ENCODE peak calls at places on chromosomes 6 and 20, in five cellular contexts. U, R, F, Q and N are unnamed samples.

GRCh38 chr6:53143710-53144109 is 4.9 kb downstream of the GCM1 start:
- DNase-seq in U (no peak), R (no peak), F (no peak), Q (no peak), N (no peak)

GRCh38 chr20:17320456-17320855 is 93.6 kb downstream of the PCSK2 start:
- DNase-seq in U (no peak), R (no peak), F (no peak), Q (no peak), N (no peak)

GRCh38 chr6:37137881-37138568 is 31.9 kb upstream of the PIM1 start:
- DNase-seq in U (no peak), R (peak; percentile 95), F (no peak), Q (no peak), N (peak; percentile 76)

GRCh38 chr20:52493177-52493711 is 301.7 kb upstream of the ZFP64 start:
- DNase-seq in U (no peak), R (peak; percentile 55), F (no peak), Q (no peak), N (no peak)

GRCh38 chr20:47272893-47273590 is 83.5 kb downstream of the ZMYND8 start:
- DNase-seq in U (peak; percentile 29), R (peak; percentile 81), F (no peak), Q (peak; percentile 68), N (no peak)

GRCh38 chr20:17369506-17369905 is 142.7 kb downstream of the PCSK2 start:
- DNase-seq in U (no peak), R (no peak), F (no peak), Q (no peak), N (no peak)

GRCh38 chr6:4509506-4509905 is 266.7 kb upstream of the CDYL start:
- DNase-seq in U (no peak), R (no peak), F (no peak), Q (no peak), N (no peak)

GRCh38 chr6:127129281-127129680 is 10.8 kb downstream of the RSPO3 start:
- DNase-seq in U (no peak), R (no peak), F (no peak), Q (no peak), N (no peak)

GRCh38 chr6:42916288-42916687 is 435 bp downstream of the PTCRA start:
- DNase-seq in U (no peak), R (no peak), F (no peak), Q (no peak), N (no peak)

GRCh38 chr20:15986690-15987089 is 586.6 kb downstream of the KIF16B start:
- DNase-seq in U (no peak), R (no peak), F (no peak), Q (no peak), N (no peak)

GRCh38 chr6:13081189-13081563 is 247.2 kb downstream of the TBC1D7 start:
- DNase-seq in U (no peak), R (no peak), F (no peak), Q (no peak), N (no peak)
- H3K27ac ChIP-seq in U (no peak overlapping the region), R (no peak overlapping the region), F (peak overlapping the region; percentile 85), Q (no peak overlapping the region), N (no peak overlapping the region)

DNA sequence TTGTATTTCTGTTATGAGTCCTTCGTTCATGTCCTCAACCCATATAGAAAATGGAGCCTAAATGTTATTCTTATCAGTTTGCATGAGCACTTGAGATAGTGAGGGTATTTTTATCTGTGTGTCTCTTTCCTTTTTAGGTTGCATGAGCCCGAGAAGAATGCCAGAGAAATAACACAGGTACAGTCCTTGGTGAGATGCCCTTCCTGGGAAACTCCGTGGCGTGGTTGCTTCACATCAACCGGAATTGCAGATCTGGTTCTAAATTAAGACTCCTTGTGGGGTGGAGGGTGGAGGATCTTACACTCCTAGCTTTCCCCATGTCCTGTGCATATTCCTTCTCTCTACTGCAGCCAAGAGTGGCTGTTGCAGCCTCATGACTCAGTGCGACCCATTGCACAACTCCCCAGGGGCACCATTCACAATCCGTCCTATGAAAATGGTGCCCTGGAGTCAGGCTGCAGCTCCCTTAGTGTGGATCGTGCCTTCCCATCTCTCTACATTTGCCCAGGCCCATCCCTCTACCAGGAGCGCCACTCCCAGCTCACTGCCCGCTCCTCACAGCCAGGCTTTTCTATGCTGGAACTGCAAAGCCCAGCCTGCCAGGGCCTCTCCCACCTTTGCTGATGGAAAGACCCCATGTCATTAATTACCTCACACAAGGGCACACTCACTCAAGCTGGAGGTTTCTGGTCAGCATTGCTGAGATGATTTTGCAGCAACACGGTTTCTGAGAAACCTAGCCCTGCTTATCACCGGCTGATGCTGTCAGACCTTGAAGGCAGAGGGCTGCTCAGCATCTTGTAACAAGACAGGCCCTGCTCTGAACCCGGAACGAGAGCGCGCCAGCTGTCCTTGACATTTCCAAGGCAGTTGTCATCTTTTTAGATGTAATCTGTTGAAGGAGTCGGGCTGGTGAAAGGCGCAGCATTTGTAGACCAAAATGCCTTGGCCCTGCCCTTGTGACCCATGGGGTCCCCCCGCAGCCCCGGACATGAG is 39.7 kb downstream of the SIRPA start:
- DNase-seq in U (no peak), R (peak; percentile 97), F (peak; percentile 93), Q (no peak), N (no peak)
- H3K27ac ChIP-seq in U (no peak overlapping the region), R (peak overlapping the region; percentile 99), F (no peak overlapping the region), Q (no peak overlapping the region), N (no peak overlapping the region)

GRCh38 chr6:2296781-2297180 is 51.4 kb upstream of the GMDS start:
- DNase-seq in U (no peak), R (no peak), F (no peak), Q (no peak), N (no peak)
- H3K27ac ChIP-seq in U (no peak overlapping the region), R (no peak overlapping the region), F (no peak overlapping the region), Q (no peak overlapping the region), N (no peak overlapping the region)

GRCh38 chr6:71386215-71386614 is 97.6 kb downstream of the OGFRL1 start:
- DNase-seq in U (no peak), R (no peak), F (no peak), Q (no peak), N (no peak)
- H3K27ac ChIP-seq in U (no peak overlapping the region), R (no peak overlapping the region), F (no peak overlapping the region), Q (no peak overlapping the region), N (no peak overlapping the region)

DNA sequence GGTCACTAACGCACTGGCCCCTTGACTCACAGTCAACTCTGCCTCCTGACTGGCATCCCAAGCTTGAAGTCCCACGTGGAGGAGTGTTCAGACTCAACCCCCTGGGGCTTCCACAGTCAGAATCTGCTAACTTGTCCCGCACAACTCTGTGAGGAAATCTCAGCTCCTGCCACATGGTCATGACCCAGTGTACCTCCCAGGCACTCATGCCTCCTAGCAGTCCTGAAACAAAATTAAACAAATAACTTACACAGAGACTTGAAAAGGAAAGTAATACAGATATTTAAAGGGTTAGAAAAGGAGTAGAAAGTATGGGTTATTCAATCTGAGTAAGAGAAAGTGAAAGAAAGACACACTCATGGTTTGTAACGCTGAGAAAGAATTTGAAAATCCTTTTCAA is 134.9 kb downstream of the GMDS start:
- DNase-seq in U (no peak), R (peak; percentile 24), F (peak; percentile 78), Q (peak; percentile 19), N (no peak)
- H3K27ac ChIP-seq in U (no peak overlapping the region), R (no peak overlapping the region), F (peak overlapping the region; percentile 77), Q (no peak overlapping the region), N (no peak overlapping the region)

GRCh38 chr20:20207872-20208271 is 155.5 kb downstream of the CFAP61 start:
- DNase-seq in U (no peak), R (no peak), F (no peak), Q (no peak), N (no peak)

GRCh38 chr20:20210943-20211273 is 157.0 kb upstream of the INSM1 start:
- DNase-seq in U (no peak), R (no peak), F (no peak), Q (no peak), N (no peak)

GRCh38 chr20:20210327-20210726 is 157.6 kb upstream of the INSM1 start:
- DNase-seq in U (no peak), R (no peak), F (no peak), Q (no peak), N (no peak)

GRCh38 chr20:20211274-20211987 is 156.5 kb upstream of the INSM1 start:
- DNase-seq in U (no peak), R (no peak), F (no peak), Q (no peak), N (no peak)

DNA sequence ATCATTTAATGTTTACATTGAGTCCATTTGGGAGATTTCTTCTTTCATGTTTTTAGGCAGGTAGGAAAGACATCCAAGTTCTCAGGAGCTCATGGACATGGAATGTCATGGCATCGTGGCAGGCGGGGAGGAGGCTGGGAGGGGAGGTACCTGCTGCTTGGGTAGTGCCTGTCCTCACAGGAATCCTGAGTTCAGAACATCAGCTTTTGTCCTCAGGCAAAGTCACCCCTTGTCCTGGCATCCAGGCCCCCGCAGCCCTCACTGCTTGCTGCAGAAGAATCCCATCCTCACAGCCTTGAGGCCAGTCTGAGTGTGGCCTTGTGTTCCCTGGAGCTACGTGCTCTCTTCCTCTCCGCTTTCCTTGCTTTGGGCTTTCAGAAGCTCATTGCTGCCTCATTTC is 157.4 kb downstream of the CFAP61 start:
- DNase-seq in U (no peak), R (no peak), F (no peak), Q (no peak), N (no peak)
- H3K27ac ChIP-seq in U (no peak overlapping the region), R (no peak overlapping the region), F (no peak overlapping the region), Q (no peak overlapping the region), N (no peak overlapping the region)